ENCODE peak calls at places on chromosomes 6 and 20, in seven cellular contexts. B, F, D, G, H, K and X are unnamed samples.

GRCh38 chr6:39530201-39530759 is 194.9 kb downstream of the KIF6 start:
- DNase-seq in K (peak), D (peak), G (peak), H (no peak), B (no peak), F (no peak), X (no peak)

GRCh38 chr6:108260126-108260808 is 573 bp downstream of the SNX3 start:
- DNase-seq in G (peak), K (peak), B (peak), F (peak), H (peak), D (peak), X (no peak)

GRCh38 chr6:5968817-5969726 is 37.7 kb downstream of the NRN1 start:
- DNase-seq in F (no peak), B (peak), H (no peak), D (no peak), G (no peak), K (no peak), X (peak)

GRCh38 chr20:4065405-4065841 is 50.1 kb upstream of the RNF24 start:
- DNase-seq in K (no peak), H (no peak), B (no peak), D (no peak), F (no peak), G (no peak), X (no peak)

GRCh38 chr20:5919634-5920544 is 30.4 kb downstream of the TRMT6 start:
- DNase-seq in H (no peak), K (peak), D (peak), B (no peak), G (no peak), F (no peak), X (no peak)

GRCh38 chr6:18990313-18990978 is 603.3 kb downstream of the RNF144B start:
- DNase-seq in F (peak), B (peak), D (peak), K (peak), H (peak), G (peak), X (no peak)

GRCh38 chr6:101513181-101513580 is 119.7 kb downstream of the GRIK2 start:
- DNase-seq in G (no peak), B (no peak), K (no peak), H (no peak), D (peak), F (no peak), X (no peak)

GRCh38 chr20:54026300-54027064 is 43.9 kb downstream of the BCAS1 start:
- DNase-seq in G (no peak), H (no peak), B (no peak), F (no peak), K (no peak), D (no peak), X (no peak)

GRCh38 chr20:34626978-34627377 is 49.9 kb downstream of the PIGU start:
- DNase-seq in D (no peak), F (no peak), K (no peak), B (no peak), G (no peak), H (no peak), X (no peak)

GRCh38 chr6:9875605-9876353 is 539.1 kb downstream of the TFAP2A start:
- DNase-seq in G (no peak), K (no peak), F (no peak), H (no peak), D (no peak), B (no peak), X (no peak)

GRCh38 chr20:23178806-23179205 is 92.7 kb upstream of the CD93 start:
- DNase-seq in F (no peak), K (no peak), D (no peak), H (no peak), B (peak), G (no peak), X (no peak)

GRCh38 chr6:27924179-27924578 is 12.0 kb upstream of the OR2B2 start:
- DNase-seq in K (no peak), H (no peak), G (no peak), F (no peak), D (no peak), B (no peak), X (no peak)

GRCh38 chr20:23356203-23356602 is 5.6 kb downstream of the NXT1 start:
- DNase-seq in D (no peak), H (no peak), G (no peak), F (peak), K (no peak), B (peak), X (no peak)

GRCh38 chr6:100300221-100300736 is 164.4 kb downstream of the SIM1 start:
- DNase-seq in B (no peak), K (no peak), F (no peak), H (peak), G (no peak), D (no peak), X (no peak)

GRCh38 chr20:35329435-35330139 is 37.4 kb upstream of the FAM83C start:
- DNase-seq in D (peak), B (no peak), G (peak), H (peak), F (peak), K (peak), X (no peak)

GRCh38 chr20:38599410-38599882 is 2.2 kb upstream of the ARHGAP40 start:
- DNase-seq in G (no peak), K (no peak), F (no peak), D (no peak), B (peak), H (no peak), X (no peak)

GRCh38 chr6:57177545-57178225 is 5.6 kb downstream of the BAG2 start:
- DNase-seq in K (no peak), H (no peak), D (no peak), G (no peak), B (no peak), F (no peak), X (peak)

DNA sequence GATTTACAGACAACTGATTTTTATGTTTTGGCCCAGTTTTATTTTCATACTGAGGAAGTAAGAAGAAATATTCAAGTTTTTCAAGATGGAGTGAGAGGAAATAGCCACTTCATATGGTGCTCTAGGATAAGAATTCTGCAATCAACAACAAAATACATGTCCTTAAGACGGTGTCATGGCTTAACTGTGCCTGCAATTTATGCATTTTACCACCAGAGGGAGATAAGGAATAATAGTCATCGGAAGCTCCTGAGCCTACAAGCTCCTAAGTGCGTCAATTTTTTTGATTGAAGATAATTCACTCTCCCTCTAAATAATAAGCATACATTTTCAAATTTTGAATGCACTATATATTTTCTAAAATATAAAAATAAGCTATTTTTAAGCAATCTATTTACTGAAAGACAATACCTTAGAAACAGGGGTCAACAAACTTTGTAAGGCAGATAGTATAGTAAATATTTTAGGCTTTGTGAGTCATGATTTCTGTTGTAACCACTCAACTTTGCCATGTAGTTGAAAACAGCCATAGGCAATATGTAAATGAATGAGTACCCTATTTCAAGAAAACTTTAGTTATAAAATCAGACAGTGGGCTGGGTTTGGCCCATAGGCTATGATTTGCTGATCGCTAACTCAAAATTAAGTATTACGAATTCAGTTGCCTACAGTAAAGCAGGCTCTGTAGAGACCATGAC is 230.9 kb upstream of the DTNBP1 start:
- DNase-seq in D (peak), F (peak), G (peak), H (no peak), B (no peak), K (no peak), X (no peak)
- TF ChIP-seq CTCF in D (peak), F (peak), G (peak), H (peak), B (peak), K (peak), X (no peak)

DNA sequence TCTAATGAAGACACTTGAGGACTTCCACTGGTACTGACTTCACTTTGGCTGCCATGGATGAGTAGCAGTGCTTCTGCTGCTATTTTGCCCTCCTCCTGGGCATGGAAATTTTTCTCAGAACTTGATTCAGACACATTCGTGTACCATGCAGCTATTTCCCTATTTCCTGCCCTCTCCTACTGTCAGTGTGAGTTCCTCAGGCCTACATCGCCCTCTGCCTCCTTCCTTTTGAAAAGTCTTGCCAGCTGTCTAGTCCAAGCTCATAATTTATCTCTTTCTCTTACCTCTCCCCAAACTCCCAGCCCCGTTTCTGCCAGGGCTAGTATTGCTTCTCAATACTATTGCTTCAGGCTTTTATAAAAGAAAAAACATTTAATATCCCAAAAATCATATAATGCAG is 470.2 kb downstream of the ADGRB3 start:
- DNase-seq in H (no peak), B (no peak), F (no peak), D (peak), K (no peak), G (no peak), X (no peak)
- TF ChIP-seq CTCF in H (no peak), B (no peak), F (peak), D (peak), K (no peak), G (no peak), X (no peak)

GRCh38 chr6:157380458-157380778 is 572 bp upstream of the ZDHHC14 start:
- DNase-seq in F (peak), K (no peak), H (no peak), B (no peak), D (no peak), G (peak), X (no peak)

GRCh38 chr6:157379656-157380457 is 1.1 kb upstream of the ZDHHC14 start:
- DNase-seq in K (peak), D (peak), F (peak), G (peak), H (peak), B (peak), X (peak)

GRCh38 chr6:157380779-157381561 is at the start of gene ZDHHC14:
- DNase-seq in K (peak), F (peak), D (peak), B (peak), H (peak), G (peak), X (peak)

GRCh38 chr6:157383471-157383870 is 2.5 kb downstream of the ZDHHC14 start:
- DNase-seq in D (no peak), K (no peak), B (no peak), G (no peak), F (no peak), H (no peak), X (no peak)

DNA sequence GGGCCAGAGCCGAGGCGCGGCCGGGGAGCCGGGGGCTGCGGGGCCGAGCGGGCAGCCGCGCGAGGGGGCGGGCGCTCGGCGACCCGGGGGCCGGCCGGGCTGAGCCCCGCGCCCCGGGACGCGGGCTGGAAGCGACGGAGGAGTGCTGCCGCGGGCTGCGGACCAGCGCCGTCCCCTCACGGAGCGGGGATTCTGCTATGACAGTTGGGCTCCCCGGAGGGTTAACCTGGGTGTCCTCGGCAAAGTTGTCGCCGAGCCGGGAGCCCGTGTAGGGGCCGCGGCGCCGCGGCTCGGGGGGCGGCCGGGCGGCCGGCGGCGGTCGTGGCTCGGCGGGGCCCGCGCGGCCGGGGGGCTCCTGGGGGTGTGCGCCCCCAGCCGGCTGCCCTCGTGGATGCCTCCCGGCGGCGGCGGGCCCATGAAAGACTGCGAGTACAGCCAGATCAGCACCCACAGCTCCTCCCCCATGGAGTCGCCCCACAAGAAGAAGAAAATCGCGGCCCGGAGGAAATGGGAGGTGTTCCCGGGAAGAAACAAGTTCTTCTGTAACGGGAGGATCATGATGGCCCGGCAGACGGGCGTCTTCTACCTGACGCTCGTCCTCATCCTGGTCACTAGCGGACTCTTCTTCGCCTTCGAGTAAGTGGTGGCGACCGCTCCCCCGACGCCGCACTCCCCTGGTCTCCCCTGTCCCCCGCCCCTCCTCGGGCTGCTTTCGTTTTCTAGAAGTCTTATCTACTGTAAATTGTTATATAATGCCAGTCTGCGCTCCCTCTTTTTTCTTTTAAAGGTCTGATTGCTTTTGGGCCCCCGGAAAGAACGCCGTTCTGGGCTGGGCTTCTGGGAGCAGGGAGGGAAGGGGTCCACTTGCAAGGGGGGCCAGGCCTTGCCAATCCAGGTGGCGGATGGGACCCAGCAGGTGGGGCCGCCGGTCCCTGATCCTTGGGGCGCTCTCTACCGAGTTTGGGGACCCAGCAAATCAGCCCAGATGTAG is 936 bp downstream of the ZDHHC14 start:
- DNase-seq in G (peak), K (peak), D (peak), H (peak), B (peak), F (peak), X (peak)
- TF ChIP-seq CTCF in G (peak), K (no peak), D (peak), H (no peak), B (no peak), F (peak), X (no peak)

DNA sequence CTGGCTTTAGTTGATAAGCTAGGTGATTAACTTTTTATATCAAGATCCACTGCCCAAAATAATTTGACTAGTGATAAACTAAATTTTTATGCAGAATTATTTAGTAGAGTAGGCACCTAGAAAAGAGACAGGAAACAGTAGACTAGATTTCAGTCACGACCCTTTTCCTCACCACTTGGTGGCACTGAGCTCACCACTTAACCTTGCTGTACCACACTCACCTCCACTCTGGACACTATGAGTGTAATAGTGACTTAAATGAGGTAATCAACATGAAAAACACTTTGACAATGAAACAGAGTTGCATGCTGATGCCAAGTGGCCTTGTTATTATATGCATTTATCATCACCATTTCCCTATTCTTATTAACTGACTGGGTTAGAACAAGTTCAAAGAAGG is 730.4 kb downstream of the KIF16B start:
- DNase-seq in D (no peak), K (no peak), G (peak), H (no peak), F (no peak), B (no peak), X (no peak)
- TF ChIP-seq CTCF in D (no peak), K (no peak), G (peak), H (peak), F (peak), B (no peak), X (no peak)

DNA sequence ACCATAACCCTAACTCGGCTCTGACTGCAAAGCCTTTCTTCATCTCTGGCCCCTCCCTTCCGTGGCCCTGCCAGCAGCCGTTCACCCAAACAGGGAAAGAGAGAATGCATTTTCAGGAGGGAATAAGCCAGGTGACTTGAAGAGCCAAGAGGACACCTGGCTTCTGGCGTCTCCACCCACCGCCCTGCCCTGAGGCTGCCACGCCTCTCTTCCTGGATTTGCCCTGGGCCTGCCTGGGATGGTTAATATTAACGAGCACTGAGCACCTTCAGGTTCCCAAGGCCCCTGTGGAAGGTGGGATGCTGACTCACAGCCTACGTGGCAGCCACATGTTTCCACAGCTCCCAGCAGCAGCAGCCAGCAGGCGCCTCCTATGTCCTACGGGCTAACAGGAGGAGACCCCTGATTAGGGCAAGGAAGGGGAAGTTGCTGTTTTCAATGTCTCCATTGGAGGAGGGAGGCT is 138.0 kb upstream of the RREB1 start:
- DNase-seq in B (no peak), H (peak), D (no peak), K (no peak), G (no peak), F (no peak), X (no peak)
- TF ChIP-seq CTCF in B (no peak), H (peak), D (no peak), K (no peak), G (no peak), F (no peak), X (no peak)